ENCODE peak calls at places on chromosomes 12 and 14, in eight cellular contexts. One of them, this sample, is unnamed.

GRCh38 chr14:22980672-22981089 is 1.7 kb downstream of the AJUBA start:
- DNase-seq in stomach: peak; percentile 57
- DNase-seq in CD4-positive, alpha-beta memory T cell: no peak
- DNase-seq in left ventricle myocardium inferior: peak; percentile 29
- DNase-seq in mesendoderm: peak; percentile 67
- DNase-seq in CD8-positive, alpha-beta memory T cell: peak; percentile 5
- DNase-seq in tibial nerve: no peak
- DNase-seq in AG04450: no peak
- DNase-seq in this sample: no peak

GRCh38 chr12:99522456-99522855 is 125.1 kb upstream of the GARIN6 start:
- DNase-seq in mesendoderm: no peak
- DNase-seq in left ventricle myocardium inferior: no peak
- DNase-seq in CD4-positive, alpha-beta memory T cell: no peak
- DNase-seq in CD8-positive, alpha-beta memory T cell: no peak
- DNase-seq in AG04450: no peak
- DNase-seq in tibial nerve: no peak
- DNase-seq in stomach: no peak
- DNase-seq in this sample: no peak

GRCh38 chr12:83634726-83635267 is 948.1 kb downstream of the TMTC2 start:
- DNase-seq in mesendoderm: no peak
- DNase-seq in stomach: no peak
- DNase-seq in CD8-positive, alpha-beta memory T cell: no peak
- DNase-seq in CD4-positive, alpha-beta memory T cell: no peak
- DNase-seq in AG04450: no peak
- DNase-seq in tibial nerve: no peak
- DNase-seq in left ventricle myocardium inferior: no peak
- DNase-seq in this sample: no peak

GRCh38 chr14:20656274-20656673 is 14.8 kb upstream of the OR6S1 start:
- DNase-seq in CD4-positive, alpha-beta memory T cell: no peak
- DNase-seq in CD8-positive, alpha-beta memory T cell: no peak
- DNase-seq in left ventricle myocardium inferior: no peak
- DNase-seq in tibial nerve: no peak
- DNase-seq in AG04450: no peak
- DNase-seq in stomach: no peak
- DNase-seq in mesendoderm: no peak
- DNase-seq in this sample: no peak

GRCh38 chr12:39878753-39879152 is 227.1 kb downstream of the SLC2A13 start:
- DNase-seq in tibial nerve: no peak
- DNase-seq in CD8-positive, alpha-beta memory T cell: no peak
- DNase-seq in CD4-positive, alpha-beta memory T cell: no peak
- DNase-seq in left ventricle myocardium inferior: no peak
- DNase-seq in stomach: no peak
- DNase-seq in mesendoderm: peak; percentile 27
- DNase-seq in AG04450: no peak
- DNase-seq in this sample: no peak

GRCh38 chr12:66280573-66280972 is 21.7 kb upstream of the HELB start:
- DNase-seq in AG04450: no peak
- DNase-seq in stomach: no peak
- DNase-seq in CD8-positive, alpha-beta memory T cell: no peak
- DNase-seq in mesendoderm: no peak
- DNase-seq in left ventricle myocardium inferior: no peak
- DNase-seq in tibial nerve: no peak
- DNase-seq in CD4-positive, alpha-beta memory T cell: no peak
- DNase-seq in this sample: no peak

GRCh38 chr14:54606631-54607133 is 39.8 kb downstream of the SAMD4A start:
- DNase-seq in mesendoderm: no peak
- DNase-seq in tibial nerve: no peak
- DNase-seq in AG04450: no peak
- DNase-seq in CD4-positive, alpha-beta memory T cell: no peak
- DNase-seq in stomach: no peak
- DNase-seq in left ventricle myocardium inferior: no peak
- DNase-seq in CD8-positive, alpha-beta memory T cell: no peak
- DNase-seq in this sample: no peak

GRCh38 chr12:104720346-104721064 is 237.6 kb downstream of the SLC41A2 start:
- DNase-seq in stomach: peak; percentile 40
- DNase-seq in CD8-positive, alpha-beta memory T cell: peak; percentile 89
- DNase-seq in mesendoderm: no peak
- DNase-seq in tibial nerve: no peak
- DNase-seq in CD4-positive, alpha-beta memory T cell: peak; percentile 87
- DNase-seq in left ventricle myocardium inferior: no peak
- DNase-seq in AG04450: peak; percentile 13
- DNase-seq in this sample: no peak

GRCh38 chr12:9798008-9798619 is 29.2 kb upstream of the KLRF1 start:
- DNase-seq in left ventricle myocardium inferior: no peak
- DNase-seq in AG04450: no peak
- DNase-seq in stomach: peak; percentile 49
- DNase-seq in mesendoderm: peak; percentile 92
- DNase-seq in CD8-positive, alpha-beta memory T cell: peak; percentile 71
- DNase-seq in tibial nerve: no peak
- DNase-seq in CD4-positive, alpha-beta memory T cell: peak; percentile 79
- DNase-seq in this sample: peak; percentile 76

GRCh38 chr14:55221186-55221585 is 29.8 kb upstream of the DLGAP5 start:
- DNase-seq in tibial nerve: no peak
- DNase-seq in CD4-positive, alpha-beta memory T cell: no peak
- DNase-seq in stomach: no peak
- DNase-seq in CD8-positive, alpha-beta memory T cell: no peak
- DNase-seq in left ventricle myocardium inferior: no peak
- DNase-seq in mesendoderm: no peak
- DNase-seq in AG04450: no peak
- DNase-seq in this sample: no peak

GRCh38 chr12:110170535-110171185 is 46.5 kb downstream of the IFT81 start:
- DNase-seq in CD4-positive, alpha-beta memory T cell: no peak
- DNase-seq in AG04450: no peak
- DNase-seq in left ventricle myocardium inferior: no peak
- DNase-seq in tibial nerve: no peak
- DNase-seq in mesendoderm: no peak
- DNase-seq in stomach: no peak
- DNase-seq in CD8-positive, alpha-beta memory T cell: no peak
- DNase-seq in this sample: no peak

GRCh38 chr14:75896341-75896740 is 85.5 kb downstream of the TGFB3 start:
- DNase-seq in left ventricle myocardium inferior: no peak
- DNase-seq in CD4-positive, alpha-beta memory T cell: no peak
- DNase-seq in tibial nerve: no peak
- DNase-seq in mesendoderm: no peak
- DNase-seq in CD8-positive, alpha-beta memory T cell: no peak
- DNase-seq in AG04450: no peak
- DNase-seq in stomach: no peak
- DNase-seq in this sample: no peak

GRCh38 chr12:66160704-66161103 is 9.1 kb downstream of the TMBIM4 start:
- DNase-seq in mesendoderm: no peak
- DNase-seq in CD4-positive, alpha-beta memory T cell: no peak
- DNase-seq in CD8-positive, alpha-beta memory T cell: no peak
- DNase-seq in left ventricle myocardium inferior: no peak
- DNase-seq in stomach: no peak
- DNase-seq in tibial nerve: no peak
- DNase-seq in AG04450: no peak
- DNase-seq in this sample: no peak

GRCh38 chr14:82837611-82838140 is 1304.0 kb upstream of the SEL1L start:
- DNase-seq in left ventricle myocardium inferior: no peak
- DNase-seq in CD4-positive, alpha-beta memory T cell: no peak
- DNase-seq in tibial nerve: no peak
- DNase-seq in mesendoderm: no peak
- DNase-seq in AG04450: no peak
- DNase-seq in stomach: no peak
- DNase-seq in CD8-positive, alpha-beta memory T cell: no peak
- DNase-seq in this sample: no peak

GRCh38 chr14:99260652-99261551 is 11.1 kb downstream of the BCL11B start:
- DNase-seq in mesendoderm: no peak
- DNase-seq in AG04450: no peak
- DNase-seq in left ventricle myocardium inferior: no peak
- DNase-seq in CD4-positive, alpha-beta memory T cell: peak; percentile 84
- DNase-seq in tibial nerve: no peak
- DNase-seq in stomach: no peak
- DNase-seq in CD8-positive, alpha-beta memory T cell: peak; percentile 85
- DNase-seq in this sample: no peak

GRCh38 chr12:48185181-48185919 is 1.9 kb downstream of the CCDC184 start:
- DNase-seq in tibial nerve: no peak
- DNase-seq in CD4-positive, alpha-beta memory T cell: no peak
- DNase-seq in mesendoderm: no peak
- DNase-seq in left ventricle myocardium inferior: no peak
- DNase-seq in CD8-positive, alpha-beta memory T cell: no peak
- DNase-seq in stomach: no peak
- DNase-seq in AG04450: no peak
- DNase-seq in this sample: no peak

GRCh38 chr12:48183091-48183875 is at the start of gene CCDC184:
- DNase-seq in CD4-positive, alpha-beta memory T cell: peak; percentile 88
- DNase-seq in stomach: peak; percentile 48
- DNase-seq in mesendoderm: peak; percentile 92
- DNase-seq in left ventricle myocardium inferior: peak; percentile 59
- DNase-seq in AG04450: no peak
- DNase-seq in tibial nerve: peak; percentile 17
- DNase-seq in CD8-positive, alpha-beta memory T cell: peak; percentile 84
- DNase-seq in this sample: no peak

GRCh38 chr12:48182659-48183058 is 785 bp upstream of the CCDC184 start:
- DNase-seq in CD4-positive, alpha-beta memory T cell: no peak
- DNase-seq in CD8-positive, alpha-beta memory T cell: no peak
- DNase-seq in mesendoderm: no peak
- DNase-seq in stomach: no peak
- DNase-seq in AG04450: no peak
- DNase-seq in left ventricle myocardium inferior: no peak
- DNase-seq in tibial nerve: no peak
- DNase-seq in this sample: no peak

GRCh38 chr12:48183876-48184548 is 568 bp downstream of the CCDC184 start:
- DNase-seq in mesendoderm: peak; percentile 22
- DNase-seq in stomach: no peak
- DNase-seq in tibial nerve: no peak
- DNase-seq in AG04450: no peak
- DNase-seq in CD8-positive, alpha-beta memory T cell: no peak
- DNase-seq in CD4-positive, alpha-beta memory T cell: peak; percentile 53
- DNase-seq in left ventricle myocardium inferior: no peak
- DNase-seq in this sample: no peak

GRCh38 chr12:48184549-48184922 is 1.1 kb downstream of the CCDC184 start:
- DNase-seq in CD4-positive, alpha-beta memory T cell: no peak
- DNase-seq in AG04450: no peak
- DNase-seq in CD8-positive, alpha-beta memory T cell: no peak
- DNase-seq in stomach: no peak
- DNase-seq in tibial nerve: no peak
- DNase-seq in left ventricle myocardium inferior: no peak
- DNase-seq in mesendoderm: no peak
- DNase-seq in this sample: no peak
- H3K4me3 ChIP-seq in CD4-positive, alpha-beta memory T cell: no peak overlapping the region
- H3K4me3 ChIP-seq in AG04450: no peak overlapping the region
- H3K4me3 ChIP-seq in CD8-positive, alpha-beta memory T cell: no peak overlapping the region
- H3K4me3 ChIP-seq in stomach: peak overlapping the region; percentile 82
- H3K4me3 ChIP-seq in tibial nerve: peak overlapping the region; percentile 74
- H3K4me3 ChIP-seq in left ventricle myocardium inferior: peak overlapping the region; percentile 82
- H3K4me3 ChIP-seq in mesendoderm: no peak overlapping the region
- H3K4me3 ChIP-seq in this sample: peak overlapping the region; percentile 63

GRCh38 chr12:129827985-129828384 is 75.8 kb downstream of the TMEM132D start:
- DNase-seq in left ventricle myocardium inferior: no peak
- DNase-seq in CD8-positive, alpha-beta memory T cell: no peak
- DNase-seq in tibial nerve: no peak
- DNase-seq in mesendoderm: peak; percentile 55
- DNase-seq in stomach: no peak
- DNase-seq in CD4-positive, alpha-beta memory T cell: no peak
- DNase-seq in AG04450: no peak
- DNase-seq in this sample: no peak
- H3K27me3 ChIP-seq in left ventricle myocardium inferior: peaks cover 40% of the 10 kb centered on the region
- H3K27me3 ChIP-seq in CD8-positive, alpha-beta memory T cell: no peaks in the 10 kb centered on the region
- H3K27me3 ChIP-seq in tibial nerve: no peaks in the 10 kb centered on the region
- H3K27me3 ChIP-seq in mesendoderm: no peaks in the 10 kb centered on the region
- H3K27me3 ChIP-seq in stomach: no peaks in the 10 kb centered on the region
- H3K27me3 ChIP-seq in CD4-positive, alpha-beta memory T cell: no peaks in the 10 kb centered on the region
- H3K27me3 ChIP-seq in AG04450: no peaks in the 10 kb centered on the region
- H3K27me3 ChIP-seq in this sample: no peaks in the 10 kb centered on the region

GRCh38 chr12:124828264-124829007 is 35.2 kb downstream of the SCARB1 start:
- DNase-seq in mesendoderm: peak; percentile 60
- DNase-seq in tibial nerve: no peak
- DNase-seq in left ventricle myocardium inferior: no peak
- DNase-seq in stomach: peak; percentile 84
- DNase-seq in AG04450: no peak
- DNase-seq in CD8-positive, alpha-beta memory T cell: no peak
- DNase-seq in CD4-positive, alpha-beta memory T cell: no peak
- DNase-seq in this sample: no peak

GRCh38 chr12:124829708-124830304 is 33.9 kb downstream of the SCARB1 start:
- DNase-seq in CD8-positive, alpha-beta memory T cell: no peak
- DNase-seq in CD4-positive, alpha-beta memory T cell: no peak
- DNase-seq in AG04450: no peak
- DNase-seq in stomach: no peak
- DNase-seq in mesendoderm: no peak
- DNase-seq in tibial nerve: no peak
- DNase-seq in left ventricle myocardium inferior: no peak
- DNase-seq in this sample: no peak

GRCh38 chr12:124827588-124828184 is 36.0 kb downstream of the SCARB1 start:
- DNase-seq in tibial nerve: no peak
- DNase-seq in mesendoderm: no peak
- DNase-seq in AG04450: no peak
- DNase-seq in stomach: no peak
- DNase-seq in CD8-positive, alpha-beta memory T cell: no peak
- DNase-seq in CD4-positive, alpha-beta memory T cell: no peak
- DNase-seq in left ventricle myocardium inferior: no peak
- DNase-seq in this sample: no peak

GRCh38 chr12:124830306-124830705 is 33.4 kb downstream of the SCARB1 start:
- DNase-seq in AG04450: no peak
- DNase-seq in CD8-positive, alpha-beta memory T cell: no peak
- DNase-seq in stomach: no peak
- DNase-seq in mesendoderm: no peak
- DNase-seq in left ventricle myocardium inferior: no peak
- DNase-seq in CD4-positive, alpha-beta memory T cell: no peak
- DNase-seq in tibial nerve: no peak
- DNase-seq in this sample: no peak

DNA sequence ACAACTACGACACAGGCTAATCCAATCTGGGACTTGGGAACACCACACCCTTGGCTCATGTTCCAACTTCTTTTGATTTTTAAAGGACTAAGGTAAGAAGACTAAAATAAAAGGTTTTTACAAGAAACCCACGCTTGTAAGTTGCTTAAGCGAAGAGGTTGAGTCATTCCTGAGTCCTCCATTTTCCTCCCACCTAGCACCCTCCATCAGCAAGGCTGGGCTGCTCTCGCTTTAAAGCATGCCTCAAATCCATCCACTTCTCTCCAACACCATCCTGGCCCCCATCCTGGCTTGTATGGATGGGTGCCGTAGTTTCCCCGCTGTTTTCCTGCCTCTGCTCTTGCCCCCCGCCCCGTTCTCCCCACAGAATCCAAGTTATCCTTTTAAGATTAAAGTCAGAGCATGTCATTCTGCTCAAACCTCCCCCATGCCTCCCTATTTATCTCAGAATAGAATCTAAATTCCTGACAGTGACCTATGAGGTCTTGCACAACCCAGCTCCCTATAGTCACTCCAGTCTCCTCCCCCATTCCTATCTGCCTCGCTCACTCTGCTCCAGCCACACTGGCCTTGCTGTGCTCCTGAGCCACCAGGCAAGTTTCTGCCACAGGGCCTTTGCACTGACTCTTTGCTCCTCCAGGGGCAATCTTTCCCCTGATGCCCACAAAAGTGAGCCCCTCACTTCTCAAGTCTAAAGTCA is 34.5 kb downstream of the SCARB1 start:
- DNase-seq in CD4-positive, alpha-beta memory T cell: no peak
- DNase-seq in tibial nerve: no peak
- DNase-seq in AG04450: peak; percentile 36
- DNase-seq in stomach: no peak
- DNase-seq in CD8-positive, alpha-beta memory T cell: no peak
- DNase-seq in mesendoderm: peak; percentile 94
- DNase-seq in left ventricle myocardium inferior: no peak
- DNase-seq in this sample: no peak
- H3K4me3 ChIP-seq in CD4-positive, alpha-beta memory T cell: no peak overlapping the region
- H3K4me3 ChIP-seq in tibial nerve: no peak overlapping the region
- H3K4me3 ChIP-seq in AG04450: no peak overlapping the region
- H3K4me3 ChIP-seq in stomach: no peak overlapping the region
- H3K4me3 ChIP-seq in CD8-positive, alpha-beta memory T cell: no peak overlapping the region
- H3K4me3 ChIP-seq in mesendoderm: no peak overlapping the region
- H3K4me3 ChIP-seq in left ventricle myocardium inferior: no peak overlapping the region
- H3K4me3 ChIP-seq in this sample: no peak overlapping the region

GRCh38 chr12:53738834-53739284 is 11.6 kb upstream of the CALCOCO1 start:
- DNase-seq in left ventricle myocardium inferior: no peak
- DNase-seq in CD8-positive, alpha-beta memory T cell: no peak
- DNase-seq in CD4-positive, alpha-beta memory T cell: peak; percentile 61
- DNase-seq in AG04450: no peak
- DNase-seq in stomach: no peak
- DNase-seq in mesendoderm: no peak
- DNase-seq in tibial nerve: no peak
- DNase-seq in this sample: no peak
- H3K27me3 ChIP-seq in left ventricle myocardium inferior: peaks cover 85% of the 10 kb centered on the region
- H3K27me3 ChIP-seq in CD8-positive, alpha-beta memory T cell: peaks cover 52% of the 10 kb centered on the region
- H3K27me3 ChIP-seq in CD4-positive, alpha-beta memory T cell: peaks cover 42% of the 10 kb centered on the region
- H3K27me3 ChIP-seq in AG04450: peaks cover 74% of the 10 kb centered on the region
- H3K27me3 ChIP-seq in stomach: peaks cover 56% of the 10 kb centered on the region
- H3K27me3 ChIP-seq in mesendoderm: peaks cover 26% of the 10 kb centered on the region
- H3K27me3 ChIP-seq in tibial nerve: no peaks in the 10 kb centered on the region
- H3K27me3 ChIP-seq in this sample: peaks cover 38% of the 10 kb centered on the region

This sample was measured in iPS DF 6.9.